ENCODE peak calls at places on chromosomes 6 and 20, in four cellular contexts. One of them, this sample, is unnamed.

GRCh38 chr6:107600936-107601335 is 111.0 kb downstream of the SOBP start:
- DNase-seq in OCI-LY7: no peak
- DNase-seq in left ventricle myocardium inferior: no peak
- DNase-seq in A549: peak
- DNase-seq in this sample: peak

GRCh38 chr6:139996253-139996834 is 621.9 kb upstream of the CITED2 start:
- DNase-seq in OCI-LY7: peak
- DNase-seq in A549: no peak
- DNase-seq in left ventricle myocardium inferior: no peak
- DNase-seq in this sample: no peak

GRCh38 chr6:42520786-42521607 is 42.8 kb upstream of the UBR2 start:
- DNase-seq in A549: no peak
- DNase-seq in OCI-LY7: peak
- DNase-seq in left ventricle myocardium inferior: no peak
- DNase-seq in this sample: peak

GRCh38 chr6:50850223-50850751 is 31.6 kb downstream of the TFAP2B start:
- DNase-seq in A549: no peak
- DNase-seq in OCI-LY7: no peak
- DNase-seq in left ventricle myocardium inferior: no peak
- DNase-seq in this sample: no peak

GRCh38 chr6:151372164-151372563 is 19.2 kb downstream of the ZBTB2 start:
- DNase-seq in A549: no peak
- DNase-seq in left ventricle myocardium inferior: no peak
- DNase-seq in OCI-LY7: no peak
- DNase-seq in this sample: no peak

GRCh38 chr6:3585320-3585935 is 128.6 kb upstream of the SLC22A23 start:
- DNase-seq in left ventricle myocardium inferior: no peak
- DNase-seq in OCI-LY7: no peak
- DNase-seq in A549: no peak
- DNase-seq in this sample: peak

GRCh38 chr6:157753291-157753690 is 69.8 kb upstream of the SNX9 start:
- DNase-seq in A549: no peak
- DNase-seq in left ventricle myocardium inferior: no peak
- DNase-seq in OCI-LY7: no peak
- DNase-seq in this sample: no peak

GRCh38 chr6:20875369-20875963 is 341.2 kb downstream of the CDKAL1 start:
- DNase-seq in left ventricle myocardium inferior: no peak
- DNase-seq in OCI-LY7: no peak
- DNase-seq in A549: no peak
- DNase-seq in this sample: peak

GRCh38 chr6:167769408-167770190 is 57.1 kb upstream of the AFDN start:
- DNase-seq in OCI-LY7: no peak
- DNase-seq in left ventricle myocardium inferior: no peak
- DNase-seq in A549: no peak
- DNase-seq in this sample: no peak

GRCh38 chr20:60249436-60249835 is 291.2 kb downstream of the CDH26 start:
- DNase-seq in A549: peak
- DNase-seq in OCI-LY7: no peak
- DNase-seq in left ventricle myocardium inferior: no peak
- DNase-seq in this sample: peak

GRCh38 chr20:8388707-8389106 is 256.6 kb downstream of the PLCB1 start:
- DNase-seq in A549: no peak
- DNase-seq in left ventricle myocardium inferior: no peak
- DNase-seq in OCI-LY7: no peak
- DNase-seq in this sample: peak

GRCh38 chr6:30344868-30345671 is at the start of gene RPP21:
- DNase-seq in OCI-LY7: peak
- DNase-seq in A549: peak
- DNase-seq in left ventricle myocardium inferior: peak
- DNase-seq in this sample: peak

GRCh38 chr6:144647406-144647964 is 362.4 kb downstream of the UTRN start:
- DNase-seq in left ventricle myocardium inferior: no peak
- DNase-seq in A549: no peak
- DNase-seq in OCI-LY7: no peak
- DNase-seq in this sample: no peak

GRCh38 chr6:113858067-113858604 is 991 bp downstream of the MARCKS start:
- DNase-seq in left ventricle myocardium inferior: peak
- DNase-seq in A549: peak
- DNase-seq in OCI-LY7: no peak
- DNase-seq in this sample: peak

GRCh38 chr6:44332585-44332984 is 9.9 kb upstream of the SPATS1 start:
- DNase-seq in A549: no peak
- DNase-seq in left ventricle myocardium inferior: no peak
- DNase-seq in OCI-LY7: no peak
- DNase-seq in this sample: peak

GRCh38 chr6:146300540-146300939 is 243.1 kb upstream of the RAB32 start:
- DNase-seq in OCI-LY7: no peak
- DNase-seq in left ventricle myocardium inferior: no peak
- DNase-seq in A549: no peak
- DNase-seq in this sample: no peak

GRCh38 chr6:28988536-28989415 is 16.3 kb downstream of the ZNF311 start:
- DNase-seq in A549: peak
- DNase-seq in left ventricle myocardium inferior: peak
- DNase-seq in OCI-LY7: no peak
- DNase-seq in this sample: peak

GRCh38 chr6:130009148-130009547 is 9.2 kb upstream of the L3MBTL3 start:
- DNase-seq in left ventricle myocardium inferior: no peak
- DNase-seq in A549: no peak
- DNase-seq in OCI-LY7: no peak
- DNase-seq in this sample: no peak

GRCh38 chr6:75416443-75416842 is 77.2 kb downstream of the FILIP1 start:
- DNase-seq in left ventricle myocardium inferior: no peak
- DNase-seq in OCI-LY7: no peak
- DNase-seq in A549: no peak
- DNase-seq in this sample: no peak

GRCh38 chr6:139764498-139764986 is 390.1 kb upstream of the CITED2 start:
- DNase-seq in OCI-LY7: no peak
- DNase-seq in A549: peak
- DNase-seq in left ventricle myocardium inferior: no peak
- DNase-seq in this sample: peak

GRCh38 chr20:48619126-48620101 is 208.4 kb downstream of the PREX1 start:
- DNase-seq in left ventricle myocardium inferior: peak
- DNase-seq in OCI-LY7: no peak
- DNase-seq in A549: no peak
- DNase-seq in this sample: no peak

GRCh38 chr20:23061713-23062561 is 12.5 kb upstream of the THBD start:
- DNase-seq in A549: peak
- DNase-seq in left ventricle myocardium inferior: peak
- DNase-seq in OCI-LY7: peak
- DNase-seq in this sample: peak

GRCh38 chr6:27178001-27178730 is 69.3 kb upstream of the PRSS16 start:
- DNase-seq in left ventricle myocardium inferior: peak
- DNase-seq in OCI-LY7: peak
- DNase-seq in A549: peak
- DNase-seq in this sample: peak

GRCh38 chr20:44582321-44583025 is at the start of gene PKIG:
- DNase-seq in A549: no peak
- DNase-seq in OCI-LY7: peak
- DNase-seq in left ventricle myocardium inferior: no peak
- DNase-seq in this sample: peak

GRCh38 chr6:141851063-141851462 is 281.7 kb upstream of the GJE1 start:
- DNase-seq in left ventricle myocardium inferior: no peak
- DNase-seq in A549: no peak
- DNase-seq in OCI-LY7: no peak
- DNase-seq in this sample: no peak

GRCh38 chr6:83867527-83868161 is 8.2 kb downstream of the CYB5R4 start:
- DNase-seq in OCI-LY7: peak
- DNase-seq in left ventricle myocardium inferior: no peak
- DNase-seq in A549: no peak
- DNase-seq in this sample: peak

GRCh38 chr6:116265081-116265829 is 11.4 kb upstream of the TSPYL4 start:
- DNase-seq in OCI-LY7: no peak
- DNase-seq in left ventricle myocardium inferior: peak
- DNase-seq in A549: no peak
- DNase-seq in this sample: peak

GRCh38 chr20:50575869-50576720 is 65.9 kb downstream of the PTPN1 start:
- DNase-seq in left ventricle myocardium inferior: peak
- DNase-seq in OCI-LY7: peak
- DNase-seq in A549: peak
- DNase-seq in this sample: peak
- TF ChIP-seq CTCF in left ventricle myocardium inferior: peak
- TF ChIP-seq CTCF in OCI-LY7: peak
- TF ChIP-seq CTCF in A549: peak
- TF ChIP-seq CTCF in this sample: peak

DNA sequence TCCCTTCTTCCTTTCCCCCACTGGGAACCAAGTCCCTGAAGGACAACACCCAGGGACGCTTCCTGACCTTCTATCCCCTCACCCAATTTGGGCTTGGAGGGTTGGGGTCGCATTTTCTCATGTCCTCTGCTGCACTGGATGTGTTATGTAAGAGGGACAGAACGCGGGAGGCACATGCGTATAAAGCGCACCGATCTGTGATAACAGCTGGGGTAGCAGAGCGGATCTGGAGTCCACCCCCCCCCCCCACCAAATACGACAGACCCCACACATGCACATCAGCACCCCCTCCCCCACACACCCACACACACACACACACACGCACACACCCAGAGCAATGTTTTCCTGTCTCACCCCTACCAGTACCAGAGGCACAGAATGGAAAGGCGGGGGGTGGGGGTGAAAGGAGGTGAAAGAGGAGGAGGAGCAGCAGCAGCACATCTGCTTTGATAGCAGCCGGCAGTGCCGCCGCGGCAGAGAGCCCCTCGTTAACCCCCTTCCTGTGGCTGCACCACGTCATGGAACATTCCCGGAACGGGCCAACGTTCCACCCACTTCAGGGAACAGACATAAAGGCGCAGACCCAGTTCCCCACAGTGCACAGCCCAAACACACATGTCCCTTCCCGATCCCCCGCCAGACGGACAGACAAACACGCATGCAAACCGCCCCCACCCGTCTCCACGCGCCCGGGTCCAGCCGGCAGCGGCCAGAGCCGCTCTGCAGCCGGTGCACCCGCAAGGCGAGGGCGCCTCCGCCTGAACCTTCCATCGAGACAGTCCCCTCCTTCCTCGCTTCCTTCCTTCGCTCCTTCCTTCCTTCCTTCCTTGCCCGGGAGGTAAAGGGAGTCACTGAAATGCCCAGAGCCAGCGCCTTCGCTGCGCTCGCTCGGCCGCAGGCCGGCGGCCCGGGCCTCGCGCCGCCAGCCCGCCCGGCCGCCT is 580 bp downstream of the HIVEP2 start:
- DNase-seq in A549: peak
- DNase-seq in OCI-LY7: peak
- DNase-seq in left ventricle myocardium inferior: peak
- DNase-seq in this sample: peak
- H3K4me3 ChIP-seq in A549: peak
- H3K4me3 ChIP-seq in OCI-LY7: peak
- H3K4me3 ChIP-seq in left ventricle myocardium inferior: peak
- H3K4me3 ChIP-seq in this sample: peak

GRCh38 chr6:149933036-149933435 is 8.8 kb upstream of the ULBP2 start:
- DNase-seq in OCI-LY7: no peak
- DNase-seq in left ventricle myocardium inferior: no peak
- DNase-seq in A549: no peak
- DNase-seq in this sample: no peak

GRCh38 chr6:149925253-149925973 is 2.5 kb upstream of the RAET1G start:
- DNase-seq in OCI-LY7: no peak
- DNase-seq in left ventricle myocardium inferior: no peak
- DNase-seq in A549: no peak
- DNase-seq in this sample: peak

GRCh38 chr6:149931501-149931900 is 8.6 kb upstream of the RAET1G start:
- DNase-seq in left ventricle myocardium inferior: no peak
- DNase-seq in OCI-LY7: no peak
- DNase-seq in A549: no peak
- DNase-seq in this sample: no peak

GRCh38 chr6:149925974-149926777 is 3.3 kb upstream of the RAET1G start:
- DNase-seq in A549: peak
- DNase-seq in left ventricle myocardium inferior: peak
- DNase-seq in OCI-LY7: peak
- DNase-seq in this sample: peak

DNA sequence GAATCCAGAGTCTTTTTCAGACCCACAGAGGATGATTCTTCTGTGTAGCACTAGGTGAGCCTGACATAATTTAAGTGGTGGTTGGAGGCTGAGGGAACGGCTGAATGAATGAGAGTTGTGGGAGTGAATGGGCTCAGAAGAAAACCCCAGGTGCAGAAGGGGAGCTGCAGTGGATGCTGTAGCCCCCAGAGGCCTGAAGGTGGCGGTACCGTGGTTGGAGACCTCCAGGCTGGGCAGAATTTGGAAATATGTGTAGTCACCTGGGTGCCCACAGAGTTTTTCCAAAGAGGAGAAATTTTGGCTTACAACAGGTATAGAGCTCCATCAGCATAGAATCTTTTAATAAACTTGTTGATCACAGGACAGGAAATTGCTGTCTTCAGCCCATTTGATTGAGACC is 6.5 kb upstream of the RAET1G start:
- DNase-seq in left ventricle myocardium inferior: no peak
- DNase-seq in A549: no peak
- DNase-seq in OCI-LY7: peak
- DNase-seq in this sample: no peak
- TF ChIP-seq CTCF in left ventricle myocardium inferior: peak
- TF ChIP-seq CTCF in A549: no peak
- TF ChIP-seq CTCF in OCI-LY7: peak
- TF ChIP-seq CTCF in this sample: peak

GRCh38 chr20:1897965-1898464 is 2.8 kb downstream of the SIRPA start:
- DNase-seq in A549: no peak
- DNase-seq in OCI-LY7: peak
- DNase-seq in left ventricle myocardium inferior: no peak
- DNase-seq in this sample: no peak

GRCh38 chr20:1894951-1895673 is at the start of gene SIRPA:
- DNase-seq in left ventricle myocardium inferior: peak
- DNase-seq in A549: peak
- DNase-seq in OCI-LY7: no peak
- DNase-seq in this sample: peak

GRCh38 chr20:1897486-1897885 is 2.3 kb downstream of the SIRPA start:
- DNase-seq in A549: no peak
- DNase-seq in left ventricle myocardium inferior: no peak
- DNase-seq in OCI-LY7: no peak
- DNase-seq in this sample: no peak

GRCh38 chr20:1895674-1896496 is 678 bp downstream of the SIRPA start:
- DNase-seq in left ventricle myocardium inferior: no peak
- DNase-seq in A549: peak
- DNase-seq in OCI-LY7: no peak
- DNase-seq in this sample: no peak

DNA sequence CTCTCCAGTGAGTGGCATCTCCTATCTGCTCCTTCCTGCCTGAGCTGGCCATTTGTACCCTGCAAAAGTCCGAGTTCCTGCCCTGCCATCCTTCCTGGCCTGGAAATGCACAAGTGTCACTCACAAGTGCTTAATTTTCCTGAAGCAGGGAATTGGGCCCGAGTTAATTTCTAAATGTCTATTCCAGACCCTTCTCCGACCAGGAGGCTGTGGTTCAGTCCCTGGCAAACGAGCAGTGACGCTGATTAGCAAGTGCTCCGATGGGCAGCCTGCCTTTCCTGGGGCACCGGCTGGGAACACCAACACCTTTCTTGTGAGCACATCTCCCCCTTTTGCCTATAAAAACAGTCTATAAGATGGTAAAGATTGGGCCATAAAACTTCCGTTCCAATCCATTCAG is 1.7 kb downstream of the SIRPA start:
- DNase-seq in left ventricle myocardium inferior: no peak
- DNase-seq in OCI-LY7: no peak
- DNase-seq in A549: no peak
- DNase-seq in this sample: no peak
- H3K4me3 ChIP-seq in left ventricle myocardium inferior: peak
- H3K4me3 ChIP-seq in OCI-LY7: no peak
- H3K4me3 ChIP-seq in A549: no peak
- H3K4me3 ChIP-seq in this sample: no peak

This sample was measured in foreskin fibroblast.